ENCODE peak calls at places on chromosomes 2 and 18, in nine cellular contexts. E, V, I, W, M, L, O, S and Y are unnamed samples.
A peak's percentile ranks its signal among the peaks of the same experiment; 100 is the strongest.

GRCh38 chr2:216279459-216279858 is 92.8 kb downstream of the MARCHF4 start:
- DNase-seq in E (no peak), V (peak; percentile 38), I (no peak), W (no peak), M (peak; percentile 13), L (no peak), O (peak; percentile 84), S (no peak), Y (no peak)

GRCh38 chr18:49072940-49073339 is 122.2 kb upstream of the SMAD7 start:
- DNase-seq in E (no peak), V (peak; percentile 38), I (no peak), W (no peak), M (no peak), L (no peak), O (no peak), S (no peak), Y (no peak)

GRCh38 chr2:203759692-203760365 is 53.4 kb downstream of the CD28 start:
- DNase-seq in E (no peak), V (peak; percentile 87), I (peak; percentile 45), W (no peak), M (peak; percentile 23), L (no peak), O (no peak), S (peak; percentile 95), Y (no peak)

GRCh38 chr18:74331404-74331803 is 15.8 kb downstream of the C18orf63 start:
- DNase-seq in E (no peak), V (peak; percentile 51), I (no peak), W (no peak), M (peak; percentile 32), L (peak; percentile 20), O (no peak), S (peak; percentile 20), Y (peak; percentile 4)

GRCh38 chr2:128249555-128249954 is 69.1 kb downstream of the HS6ST1 start:
- DNase-seq in E (peak; percentile 19), V (no peak), I (no peak), W (no peak), M (no peak), L (no peak), O (no peak), S (no peak), Y (no peak)

GRCh38 chr18:41753826-41754225 is 201.2 kb upstream of the PIK3C3 start:
- DNase-seq in E (no peak), V (peak; percentile 24), I (no peak), W (no peak), M (no peak), L (no peak), O (no peak), S (peak; percentile 34), Y (no peak)

GRCh38 chr2:71786291-71787107 is 333.1 kb downstream of the DYSF start:
- DNase-seq in E (no peak), V (no peak), I (no peak), W (no peak), M (no peak), L (no peak), O (no peak), S (no peak), Y (peak; percentile 37)

GRCh38 chr18:7646174-7646886 is 79.2 kb downstream of the PTPRM start:
- DNase-seq in E (no peak), V (no peak), I (no peak), W (no peak), M (no peak), L (no peak), O (no peak), S (no peak), Y (no peak)

GRCh38 chr2:190943706-190944105 is 63.1 kb downstream of the GLS start:
- DNase-seq in E (no peak), V (no peak), I (no peak), W (no peak), M (no peak), L (no peak), O (no peak), S (no peak), Y (no peak)

GRCh38 chr2:190950566-190950991 is 63.4 kb downstream of the STAT1 start:
- DNase-seq in E (no peak), V (no peak), I (no peak), W (no peak), M (no peak), L (no peak), O (no peak), S (no peak), Y (no peak)

GRCh38 chr2:190948671-190949070 is 65.3 kb downstream of the STAT1 start:
- DNase-seq in E (no peak), V (peak; percentile 49), I (peak; percentile 21), W (no peak), M (peak; percentile 23), L (no peak), O (peak; percentile 12), S (peak; percentile 89), Y (no peak)

GRCh38 chr2:190947139-190947538 is 66.5 kb downstream of the GLS start:
- DNase-seq in E (no peak), V (peak; percentile 40), I (no peak), W (no peak), M (peak; percentile 21), L (no peak), O (no peak), S (peak; percentile 77), Y (no peak)

DNA sequence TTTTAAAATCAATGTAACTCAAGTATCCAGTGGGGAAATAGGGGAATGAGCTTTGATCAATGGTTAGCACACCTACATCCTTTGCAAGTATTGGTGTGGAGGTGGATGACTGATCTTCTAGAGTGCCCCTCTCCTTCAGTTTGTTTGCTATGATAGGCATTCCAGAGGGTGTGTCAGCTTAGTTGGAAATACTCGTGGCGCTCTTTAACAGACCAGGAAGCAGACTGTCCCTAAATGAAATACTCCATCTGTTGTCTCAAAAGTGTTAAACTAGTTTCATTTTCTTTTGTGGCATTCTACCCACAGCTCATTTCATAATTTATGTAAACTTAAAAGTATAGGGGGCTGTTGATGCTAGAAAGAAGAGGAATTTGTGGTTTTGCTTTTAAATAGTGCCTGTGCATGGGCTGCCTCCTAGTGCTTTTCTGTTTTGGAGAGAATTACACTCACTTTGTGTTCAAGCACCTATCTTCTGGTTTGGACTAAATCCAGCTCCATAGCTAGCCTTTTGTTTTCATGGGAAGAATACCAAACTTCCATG is 66.2 kb downstream of the STAT1 start:
- DNase-seq in E (no peak), V (peak; percentile 81), I (no peak), W (no peak), M (peak; percentile 51), L (no peak), O (no peak), S (peak; percentile 90), Y (no peak)
- H3K4me3 ChIP-seq in E (peak overlapping the region; percentile 2), V (no peak overlapping the region), I (no peak overlapping the region), W (no peak overlapping the region), M (no peak overlapping the region), L (no peak overlapping the region), O (no peak overlapping the region), S (peak overlapping the region; percentile 19), Y (no peak overlapping the region)

GRCh38 chr18:61335737-61336555 is 2.7 kb downstream of the CDH20 start:
- DNase-seq in E (no peak), V (no peak), I (no peak), W (no peak), M (no peak), L (no peak), O (no peak), S (peak; percentile 34), Y (no peak)

GRCh38 chr18:61333271-61333745 is at the start of gene CDH20:
- DNase-seq in E (no peak), V (no peak), I (no peak), W (no peak), M (no peak), L (peak; percentile 79), O (no peak), S (no peak), Y (peak; percentile 76)

GRCh38 chr18:61334491-61334850 is 1.2 kb downstream of the CDH20 start:
- DNase-seq in E (no peak), V (no peak), I (no peak), W (no peak), M (no peak), L (no peak), O (no peak), S (no peak), Y (no peak)

GRCh38 chr18:61334951-61335736 is 1.9 kb downstream of the CDH20 start:
- DNase-seq in E (no peak), V (no peak), I (no peak), W (no peak), M (no peak), L (no peak), O (no peak), S (no peak), Y (no peak)

GRCh38 chr18:61333746-61334490 is 688 bp downstream of the CDH20 start:
- DNase-seq in E (no peak), V (no peak), I (no peak), W (no peak), M (peak; percentile 21), L (peak; percentile 61), O (no peak), S (peak; percentile 24), Y (peak; percentile 70)
- H3K27me3 ChIP-seq in E (peaks cover 12% of the 10 kb centered on the region), V (peaks cover 35% of the 10 kb centered on the region), I (peaks cover 6% of the 10 kb centered on the region), W (peaks cover 47% of the 10 kb centered on the region), M (peaks cover 64% of the 10 kb centered on the region), L (peaks cover 64% of the 10 kb centered on the region), O (peaks cover 12% of the 10 kb centered on the region), S (peaks cover 14% of the 10 kb centered on the region), Y (peaks cover 28% of the 10 kb centered on the region)

GRCh38 chr2:18650221-18650620 is 60.9 kb upstream of the NT5C1B start:
- DNase-seq in E (no peak), V (no peak), I (no peak), W (no peak), M (no peak), L (no peak), O (no peak), S (no peak), Y (no peak)

GRCh38 chr2:18643532-18644462 is 54.4 kb upstream of the NT5C1B start:
- DNase-seq in E (no peak), V (no peak), I (no peak), W (no peak), M (no peak), L (no peak), O (no peak), S (no peak), Y (no peak)

GRCh38 chr2:18648161-18648560 is 58.8 kb upstream of the NT5C1B start:
- DNase-seq in E (no peak), V (no peak), I (no peak), W (no peak), M (no peak), L (no peak), O (no peak), S (no peak), Y (no peak)

GRCh38 chr2:18645315-18645714 is 55.9 kb upstream of the NT5C1B start:
- DNase-seq in E (no peak), V (peak; percentile 12), I (no peak), W (no peak), M (no peak), L (no peak), O (no peak), S (no peak), Y (no peak)

DNA sequence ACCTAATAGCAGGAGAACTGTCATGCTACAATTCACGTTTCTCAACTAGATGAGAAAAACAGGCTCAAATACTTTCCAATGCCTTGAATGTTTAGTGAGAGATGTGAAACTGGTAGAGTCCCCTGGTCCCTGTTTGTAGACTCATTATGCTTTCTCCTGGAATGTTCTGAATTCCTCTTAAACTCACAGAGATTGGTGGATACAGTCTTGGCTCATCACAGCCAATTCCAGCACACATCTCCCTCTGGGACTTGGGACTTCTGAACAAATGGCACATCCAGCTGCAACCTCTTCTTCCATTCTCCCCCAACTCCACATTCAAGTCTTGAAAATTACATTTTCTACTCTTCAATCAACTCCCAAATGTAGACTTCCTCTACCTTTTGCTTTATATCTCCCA is 58.4 kb upstream of the NT5C1B start:
- DNase-seq in E (no peak), V (no peak), I (no peak), W (no peak), M (no peak), L (no peak), O (no peak), S (no peak), Y (no peak)
- H3K36me3 ChIP-seq in E (no peaks in the 10 kb centered on the region), V (no peaks in the 10 kb centered on the region), I (no peaks in the 10 kb centered on the region), W (no peaks in the 10 kb centered on the region), M (no peaks in the 10 kb centered on the region), L (no peaks in the 10 kb centered on the region), O (no peaks in the 10 kb centered on the region), S (no peaks in the 10 kb centered on the region), Y (no peaks in the 10 kb centered on the region)

DNA sequence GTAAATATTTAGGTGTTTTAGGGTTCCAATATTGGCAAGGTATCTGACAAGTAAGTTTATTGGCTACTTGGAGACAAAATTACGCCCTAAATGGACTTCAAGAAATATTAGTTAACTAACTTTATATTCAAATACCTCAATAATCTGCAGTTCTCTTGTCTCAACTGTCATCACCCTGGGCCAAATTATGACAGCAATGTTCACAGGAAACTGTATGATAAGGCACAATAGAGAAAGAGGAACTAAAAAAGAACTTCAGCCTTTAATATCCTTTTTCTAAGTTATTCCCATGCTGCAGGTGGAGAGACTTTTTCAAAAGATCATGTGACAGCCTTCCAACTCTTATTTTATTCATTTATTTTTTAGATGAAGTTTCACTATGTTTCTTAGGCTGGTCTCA is 210.7 kb downstream of the TGIF1 start:
- DNase-seq in E (no peak), V (no peak), I (no peak), W (no peak), M (no peak), L (no peak), O (no peak), S (no peak), Y (no peak)
- H3K4me3 ChIP-seq in E (no peak overlapping the region), V (no peak overlapping the region), I (no peak overlapping the region), W (no peak overlapping the region), M (no peak overlapping the region), L (no peak overlapping the region), O (no peak overlapping the region), S (no peak overlapping the region), Y (no peak overlapping the region)